ENCODE peak calls at places on chromosomes 4 and X, in seven cellular contexts. U, W, A, G, S, V and X are unnamed samples.

GRCh38 chr4:88737304-88738015 is 39.8 kb upstream of the NAP1L5 start:
- DNase-seq in A (no peak), V (no peak), S (no peak), U (no peak), G (peak; percentile 50), W (peak; percentile 43), X (no peak)

GRCh38 chr4:79358438-79358837 is 32.6 kb upstream of the NAA11 start:
- DNase-seq in G (no peak), S (no peak), U (no peak), W (no peak), V (no peak), A (no peak), X (no peak)

GRCh38 chr4:34108456-34108855 is 2135.9 kb downstream of the ARAP2 start:
- DNase-seq in A (peak; percentile 54), V (no peak), W (no peak), S (no peak), G (no peak), U (no peak), X (no peak)

GRCh38 chr4:94416335-94416734 is 35.4 kb upstream of the PDLIM5 start:
- DNase-seq in W (no peak), A (no peak), S (no peak), G (no peak), V (no peak), U (no peak), X (no peak)

GRCh38 chrX:22314211-22314610 is 41.5 kb downstream of the CBLL2 start:
- DNase-seq in A (no peak), W (no peak), S (no peak), V (no peak), U (no peak), G (no peak), X (no peak)

GRCh38 chrX:103607385-103608304 is at the start of gene TCEAL3:
- DNase-seq in S (peak; percentile 19), A (peak; percentile 47), U (no peak), V (no peak), W (peak; percentile 37), G (peak; percentile 61), X (peak; percentile 77)

GRCh38 chrX:445727-446126 is 59.0 kb upstream of the PPP2R3B start:
- DNase-seq in G (no peak), S (no peak), A (no peak), V (no peak), W (no peak), U (no peak), X (no peak)

GRCh38 chrX:133699023-133699728 is 283.9 kb upstream of the GPC4 start:
- DNase-seq in W (no peak), S (no peak), V (no peak), A (no peak), U (no peak), G (no peak), X (no peak)

GRCh38 chrX:130829526-130830515 is 73.2 kb downstream of the ENOX2 start:
- DNase-seq in U (no peak), A (peak; percentile 1), V (no peak), W (no peak), G (no peak), S (no peak), X (no peak)

GRCh38 chr4:152936446-152937279 is 540 bp downstream of the FHDC1 start:
- DNase-seq in S (no peak), V (no peak), A (peak; percentile 15), W (no peak), G (peak; percentile 48), U (no peak), X (peak; percentile 67)

GRCh38 chrX:140918398-140919043 is 83.9 kb upstream of the SPANXB1 start:
- DNase-seq in U (no peak), S (peak; percentile 0), V (no peak), A (peak; percentile 47), W (no peak), G (no peak), X (peak; percentile 46)

GRCh38 chr4:187090401-187090800 is 366.7 kb upstream of the FAT1 start:
- DNase-seq in S (no peak), V (no peak), U (no peak), G (no peak), W (no peak), A (no peak), X (no peak)

GRCh38 chr4:12360391-12360790 is 931.7 kb upstream of the HS3ST1 start:
- DNase-seq in G (no peak), V (no peak), A (no peak), U (no peak), W (no peak), S (no peak), X (no peak)

GRCh38 chrX:17608898-17609297 is 128.4 kb upstream of the SCML1 start:
- DNase-seq in G (no peak), V (no peak), A (peak; percentile 57), W (no peak), S (peak; percentile 67), U (peak; percentile 54), X (no peak)

GRCh38 chr4:122619583-122619982 is 1.3 kb downstream of the IL21 start:
- DNase-seq in A (no peak), G (no peak), S (no peak), W (no peak), U (no peak), V (no peak), X (no peak)

GRCh38 chrX:41200785-41201184 is 115.5 kb downstream of the USP9X start:
- DNase-seq in G (no peak), V (no peak), W (no peak), S (no peak), A (no peak), U (no peak), X (no peak)